ENCODE peak calls at places on chromosomes 7 and 10, in nine cellular contexts. E, J, H, K, U, I, C, B and T are unnamed samples.

GRCh38 chr10:128540806-128541739 is 414.9 kb upstream of the MKI67 start:
- DNase-seq in J (no peak), B (peak; percentile 42), C (no peak), H (no peak), K (peak; percentile 36), I (no peak), E (peak; percentile 87), U (peak; percentile 30), T (no peak)

GRCh38 chr7:52500796-52501195 is 534.6 kb upstream of the POM121L12 start:
- DNase-seq in K (no peak), U (no peak), E (no peak), B (no peak), J (no peak), I (no peak), H (peak; percentile 76), C (no peak), T (no peak)

GRCh38 chr10:3129581-3130340 is 42.8 kb downstream of the PITRM1 start:
- DNase-seq in K (no peak), J (no peak), C (no peak), I (no peak), E (no peak), U (no peak), B (no peak), H (no peak), T (no peak)

GRCh38 chr10:112235920-112236319 is 47.3 kb upstream of the TECTB start:
- DNase-seq in E (no peak), C (no peak), I (no peak), U (no peak), K (no peak), J (no peak), H (no peak), B (no peak), T (no peak)

GRCh38 chr7:101941481-101942383 is 124.3 kb downstream of the CUX1 start:
- DNase-seq in H (peak; percentile 64), C (peak; percentile 55), U (no peak), E (no peak), B (no peak), K (no peak), J (peak; percentile 89), I (no peak), T (no peak)

GRCh38 chr7:13628231-13629001 is 361.1 kb downstream of the ETV1 start:
- DNase-seq in K (no peak), H (no peak), E (no peak), C (no peak), U (no peak), B (no peak), J (no peak), I (no peak), T (no peak)

GRCh38 chr10:50422259-50422658 is 170.9 kb upstream of the ASAH2 start:
- DNase-seq in C (no peak), U (no peak), K (no peak), E (no peak), I (no peak), B (no peak), J (no peak), H (no peak), T (no peak)

GRCh38 chr7:116194115-116194514 is 16.2 kb upstream of the TES start:
- DNase-seq in J (no peak), I (no peak), K (no peak), H (no peak), C (no peak), U (no peak), E (no peak), B (no peak), T (no peak)

GRCh38 chr7:137903382-137904169 is 56.8 kb upstream of the DGKI start:
- DNase-seq in U (peak; percentile 54), K (peak; percentile 48), B (peak; percentile 60), E (peak; percentile 85), I (peak; percentile 70), C (peak; percentile 55), H (peak; percentile 79), J (peak; percentile 56), T (no peak)

GRCh38 chr7:116249969-116250553 is 39.7 kb downstream of the TES start:
- DNase-seq in C (no peak), J (peak; percentile 36), B (no peak), I (peak; percentile 57), H (peak; percentile 69), K (no peak), E (peak; percentile 74), U (peak; percentile 26), T (no peak)

GRCh38 chr10:84054743-84055142 is 84.6 kb upstream of the GHITM start:
- DNase-seq in B (no peak), E (peak; percentile 66), I (no peak), J (no peak), C (no peak), U (no peak), K (no peak), H (no peak), T (no peak)

GRCh38 chr7:101795461-101795860 is 22.0 kb upstream of the CUX1 start:
- DNase-seq in C (no peak), E (no peak), I (no peak), B (no peak), U (no peak), K (no peak), J (no peak), H (no peak), T (no peak)

GRCh38 chr7:115635367-115635766 is 395.2 kb downstream of the TFEC start:
- DNase-seq in C (no peak), H (peak; percentile 48), E (no peak), I (no peak), J (peak; percentile 60), B (no peak), U (no peak), K (no peak), T (no peak)

GRCh38 chr7:5598261-5598761 is 174.7 kb upstream of the TNRC18 start:
- DNase-seq in K (no peak), C (no peak), I (no peak), J (no peak), B (no peak), E (no peak), H (peak; percentile 12), U (no peak), T (no peak)

GRCh38 chr7:2003451-2003930 is 229.3 kb downstream of the MAD1L1 start:
- DNase-seq in I (no peak), U (no peak), C (no peak), J (no peak), K (no peak), B (peak; percentile 9), E (no peak), H (no peak), T (no peak)

GRCh38 chr7:73707045-73707631 is 12.3 kb downstream of the STX1A start:
- DNase-seq in I (no peak), J (peak; percentile 95), H (no peak), B (peak; percentile 73), K (no peak), U (no peak), E (no peak), C (no peak), T (no peak)

GRCh38 chr10:88291289-88292184 is 291.6 kb downstream of the RNLS start:
- DNase-seq in E (no peak), H (no peak), U (no peak), I (no peak), C (no peak), B (no peak), K (no peak), J (no peak), T (no peak)
- TF ChIP-seq CTCF in E (peak; percentile 35), H (no peak), U (no peak), I (no peak), C (no peak), B (no peak), K (no peak), J (no peak), T (no peak)

GRCh38 chr7:149791411-149792219 is 18.2 kb upstream of the ZNF467 start:
- DNase-seq in I (no peak), K (no peak), C (no peak), H (no peak), U (no peak), J (no peak), B (no peak), E (no peak), T (no peak)

GRCh38 chr7:149788300-149788851 is 15.0 kb upstream of the ZNF467 start:
- DNase-seq in B (no peak), K (no peak), E (no peak), U (no peak), J (no peak), C (no peak), H (no peak), I (no peak), T (no peak)

GRCh38 chr7:149790754-149791360 is 17.5 kb upstream of the ZNF467 start:
- DNase-seq in C (no peak), J (no peak), U (no peak), H (no peak), K (no peak), B (no peak), I (no peak), E (no peak), T (no peak)

GRCh38 chr7:149789101-149789500 is 15.7 kb upstream of the ZNF467 start:
- DNase-seq in E (no peak), B (no peak), H (no peak), K (no peak), U (no peak), I (no peak), C (no peak), J (no peak), T (no peak)

GRCh38 chr7:149790146-149790548 is 16.8 kb upstream of the ZNF467 start:
- DNase-seq in K (peak; percentile 70), J (no peak), E (peak; percentile 89), B (peak; percentile 47), U (peak; percentile 89), I (no peak), H (peak; percentile 41), C (no peak), T (no peak)
- TF ChIP-seq CTCF in K (peak; percentile 69), J (no peak), E (peak; percentile 88), B (peak; percentile 40), U (peak; percentile 68), I (no peak), H (peak; percentile 60), C (peak; percentile 19), T (peak; percentile 16)

GRCh38 chr7:121351682-121352081 is 22.9 kb downstream of the WNT16 start:
- DNase-seq in E (no peak), I (no peak), U (no peak), K (no peak), H (no peak), J (no peak), B (no peak), C (no peak), T (no peak)

GRCh38 chr7:121352323-121352722 is 23.5 kb downstream of the WNT16 start:
- DNase-seq in H (no peak), J (no peak), E (no peak), C (no peak), B (no peak), K (no peak), I (no peak), U (no peak), T (no peak)
- TF ChIP-seq CTCF in H (no peak), J (no peak), E (no peak), C (no peak), B (no peak), K (no peak), I (no peak), U (no peak), T (no peak)

DNA sequence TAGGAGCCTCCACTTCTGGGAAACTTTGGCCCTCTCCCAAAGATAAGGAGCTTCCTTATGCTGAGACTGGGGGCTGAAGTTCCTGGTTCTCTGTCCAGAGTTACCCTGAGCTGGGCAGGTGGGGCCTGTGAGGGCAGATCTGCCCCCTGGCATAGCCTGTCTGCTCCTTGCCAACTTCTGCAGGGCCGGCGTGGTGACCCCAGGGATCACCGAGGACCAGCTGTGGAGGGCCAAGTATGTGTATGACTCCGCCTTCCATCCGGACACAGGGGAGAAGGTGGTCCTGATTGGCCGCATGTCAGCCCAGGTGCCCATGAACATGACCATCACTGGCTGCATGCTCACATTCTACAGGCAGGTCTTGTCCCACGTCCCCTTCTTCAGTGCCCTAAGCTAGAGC is 4.3 kb downstream of the SFXN3 start:
- DNase-seq in E (no peak), I (no peak), C (no peak), B (peak; percentile 19), K (no peak), J (no peak), H (no peak), U (no peak), T (no peak)
- TF ChIP-seq CTCF in E (no peak), I (no peak), C (no peak), B (no peak), K (no peak), J (no peak), H (no peak), U (no peak), T (no peak)